ENCODE peak calls at places on chromosomes 2 and 18, in ten cellular contexts. W is KG1, T is ACHN, H is BJ, I is suprapubic skin, D is ecto neural progenitor cell, L is RPMI7951, Q is Daoy, R is right cardiac atrium, Y is GM19239. A is an unnamed sample.

GRCh38 chr2:195756218-195756941 is 99.4 kb downstream of the SLC39A10 start:
- DNase-seq in I (no peak), Y (no peak), T (no peak), D (no peak), H (no peak), R (no peak), L (peak), W (no peak), Q (no peak), A (no peak)

GRCh38 chr2:217185265-217185995 is 325.6 kb upstream of the TNP1 start:
- DNase-seq in R (no peak), Q (no peak), I (no peak), T (no peak), L (no peak), D (no peak), H (no peak), Y (no peak), W (no peak), A (no peak)

GRCh38 chr2:218257390-218257981 is 3.3 kb upstream of the GPBAR1 start:
- DNase-seq in T (peak), D (peak), Y (peak), I (peak), R (no peak), Q (peak), W (peak), H (no peak), L (peak), A (no peak)

GRCh38 chr2:12177052-12177994 is 430.9 kb downstream of the LPIN1 start:
- DNase-seq in D (no peak), W (peak), R (peak), I (no peak), H (peak), Q (peak), T (no peak), L (peak), Y (peak), A (peak)

GRCh38 chr2:216107760-216108159 is 1.4 kb upstream of the XRCC5 start:
- DNase-seq in R (no peak), H (no peak), T (no peak), Q (no peak), D (peak), W (no peak), Y (no peak), I (no peak), L (peak), A (no peak)

GRCh38 chr18:78642561-78643398 is 336.8 kb upstream of the SALL3 start:
- DNase-seq in D (no peak), L (no peak), H (no peak), Q (no peak), R (no peak), W (no peak), I (no peak), T (no peak), Y (no peak), A (no peak)

GRCh38 chr18:11407900-11408299 is 201.5 kb upstream of the SLC35G4 start:
- DNase-seq in L (peak), R (no peak), Q (no peak), T (no peak), H (no peak), I (no peak), Y (no peak), D (no peak), W (no peak), A (no peak)

GRCh38 chr18:79046522-79046921 is 22.7 kb upstream of the ATP9B start:
- DNase-seq in I (no peak), L (no peak), R (peak), W (no peak), Y (no peak), Q (peak), T (no peak), H (no peak), D (no peak), A (no peak)

GRCh38 chr2:67234443-67234842 is 162.7 kb upstream of the ETAA1 start:
- DNase-seq in T (peak), D (no peak), Q (no peak), I (no peak), R (no peak), W (no peak), Y (no peak), H (no peak), L (peak), A (peak)

GRCh38 chr18:44732604-44733003 is 51.9 kb downstream of the SETBP1 start:
- DNase-seq in H (no peak), I (no peak), T (no peak), Q (no peak), W (no peak), L (no peak), R (no peak), Y (no peak), D (no peak), A (no peak)

GRCh38 chr2:234422895-234423505 is 73.9 kb downstream of the ARL4C start:
- DNase-seq in R (no peak), I (no peak), W (no peak), Y (no peak), H (no peak), L (no peak), D (no peak), Q (no peak), T (no peak), A (no peak)

GRCh38 chr2:179460530-179460929 is 195.9 kb upstream of the SESTD1 start:
- DNase-seq in Y (no peak), H (peak), W (no peak), Q (peak), I (no peak), D (no peak), T (peak), L (peak), R (no peak), A (peak)

GRCh38 chr18:9428301-9428706 is 47.0 kb upstream of the RALBP1 start:
- DNase-seq in L (no peak), R (no peak), D (no peak), Q (no peak), Y (no peak), T (no peak), H (no peak), W (no peak), I (peak), A (no peak)

GRCh38 chr2:9163306-9164111 is 43.1 kb upstream of the ASAP2 start:
- DNase-seq in L (peak), D (no peak), W (no peak), T (no peak), I (no peak), Y (no peak), R (no peak), Q (no peak), H (peak), A (no peak)

GRCh38 chr18:44599409-44599808 is 81.3 kb upstream of the SETBP1 start:
- DNase-seq in H (no peak), T (no peak), Q (peak), L (peak), W (no peak), I (no peak), Y (no peak), D (no peak), R (peak), A (no peak)

GRCh38 chr2:112136081-112136480 is 2.1 kb upstream of the FBLN7 start:
- DNase-seq in T (no peak), D (no peak), I (no peak), Y (no peak), L (no peak), Q (no peak), H (no peak), W (no peak), R (no peak), A (no peak)